ENCODE peak calls at places on chromosomes 7 and 10, in five cellular contexts. P is K562, M is H1, A is GM12878, Q is SK-N-SH. D is an unnamed sample.

GRCh38 chr7:112510032-112510742 is 29.4 kb downstream of the LSMEM1 start:
- DNase-seq in P (no peak), M (no peak), A (peak), Q (no peak), D (peak)

GRCh38 chr7:30406664-30407425 is 71.7 kb downstream of the NOD1 start:
- DNase-seq in P (no peak), M (peak), A (no peak), Q (no peak), D (no peak)

GRCh38 chr10:794382-794956 is 105.0 kb upstream of the DIP2C start:
- DNase-seq in P (no peak), M (no peak), A (no peak), Q (peak), D (no peak)

GRCh38 chr10:71779641-71780040 is 6.3 kb upstream of the VSIR start:
- DNase-seq in P (no peak), M (no peak), A (no peak), Q (no peak), D (no peak)

GRCh38 chr7:36408589-36408988 is 18.9 kb downstream of the ANLN start:
- DNase-seq in P (no peak), M (no peak), A (no peak), Q (no peak), D (no peak)

GRCh38 chr7:77330169-77330882 is 85.8 kb downstream of the GSAP start:
- DNase-seq in P (no peak), M (no peak), A (peak), Q (no peak), D (peak)

GRCh38 chr7:44274623-44274975 is 50.8 kb downstream of the CAMK2B start:
- DNase-seq in P (no peak), M (no peak), A (no peak), Q (no peak), D (no peak)

GRCh38 chr7:150390206-150390605 is 11.1 kb downstream of the ZNF775 start:
- DNase-seq in P (no peak), M (no peak), A (no peak), Q (no peak), D (no peak)

GRCh38 chr10:78602201-78602917 is 466.4 kb upstream of the ZMIZ1 start:
- DNase-seq in P (no peak), M (no peak), A (no peak), Q (no peak), D (no peak)

GRCh38 chr7:38685851-38686250 is 54.7 kb upstream of the AMPH start:
- DNase-seq in P (no peak), M (no peak), A (no peak), Q (no peak), D (no peak)

GRCh38 chr10:71449026-71449425 is 52.3 kb downstream of the CDH23 start:
- DNase-seq in P (no peak), M (no peak), A (no peak), Q (no peak), D (no peak)

GRCh38 chr7:148395990-148396716 is 194.4 kb upstream of the C7orf33 start:
- DNase-seq in P (no peak), M (no peak), A (no peak), Q (peak), D (no peak)

GRCh38 chr7:94001396-94001795 is 2.8 kb downstream of the BET1 start:
- DNase-seq in P (no peak), M (no peak), A (no peak), Q (no peak), D (no peak)

GRCh38 chr10:88048312-88048711 is 184.9 kb downstream of the PTEN start:
- DNase-seq in P (no peak), M (no peak), A (no peak), Q (no peak), D (no peak)

GRCh38 chr7:43164757-43165156 is 52.3 kb downstream of the HECW1 start:
- DNase-seq in P (no peak), M (no peak), A (peak), Q (no peak), D (peak)

GRCh38 chr10:14527915-14528314 is 197.2 kb upstream of the FRMD4A start:
- DNase-seq in P (no peak), M (no peak), A (no peak), Q (no peak), D (no peak)
- H3K27ac ChIP-seq in P (no peak), M (no peak), A (no peak), Q (no peak), D (no peak)

GRCh38 chr7:116783666-116784318 is 78.6 kb upstream of the CAPZA2 start:
- DNase-seq in P (no peak), M (no peak), A (no peak), Q (no peak), D (no peak)

GRCh38 chr7:116786791-116787443 is 75.5 kb upstream of the CAPZA2 start:
- DNase-seq in P (peak), M (no peak), A (peak), Q (no peak), D (no peak)

GRCh38 chr7:116784647-116785046 is 77.7 kb upstream of the CAPZA2 start:
- DNase-seq in P (no peak), M (no peak), A (no peak), Q (no peak), D (no peak)

GRCh38 chr7:116787881-116788280 is 74.5 kb upstream of the CAPZA2 start:
- DNase-seq in P (no peak), M (no peak), A (no peak), Q (no peak), D (no peak)

GRCh38 chr7:116785851-116786250 is 76.5 kb upstream of the CAPZA2 start:
- DNase-seq in P (no peak), M (no peak), A (no peak), Q (no peak), D (no peak)
- TF ChIP-seq GABPA in P (no peak), M (no peak), A (no peak), Q (no peak), D (no peak)

GRCh38 chr10:126016884-126017283 is 120.5 kb downstream of the FANK1 start:
- DNase-seq in P (no peak), M (no peak), A (no peak), Q (no peak), D (no peak)
- H3K27ac ChIP-seq in P (no peak), M (no peak), A (no peak), Q (no peak), D (no peak)

GRCh38 chr10:72889391-72889831 is 4.1 kb upstream of the OIT3 start:
- DNase-seq in P (no peak), M (no peak), A (no peak), Q (no peak), D (no peak)
- TF ChIP-seq GABPA in P (no peak), M (no peak), A (no peak), Q (no peak), D (no peak)

GRCh38 chr7:67842571-67842970 is 845.9 kb downstream of the TYW1 start:
- DNase-seq in P (no peak), M (no peak), A (no peak), Q (no peak), D (no peak)

GRCh38 chr7:67843615-67844014 is 847.0 kb downstream of the TYW1 start:
- DNase-seq in P (peak), M (no peak), A (no peak), Q (peak), D (no peak)

GRCh38 chr7:67843001-67843400 is 846.4 kb downstream of the TYW1 start:
- DNase-seq in P (no peak), M (no peak), A (no peak), Q (no peak), D (no peak)

GRCh38 chr7:67841896-67842295 is 845.3 kb downstream of the TYW1 start:
- DNase-seq in P (no peak), M (no peak), A (no peak), Q (no peak), D (no peak)

GRCh38 chr7:67847063-67847798 is 850.6 kb downstream of the TYW1 start:
- DNase-seq in P (no peak), M (no peak), A (no peak), Q (peak), D (no peak)
- H3K27ac ChIP-seq in P (no peak), M (no peak), A (no peak), Q (no peak), D (no peak)

GRCh38 chr10:8418631-8419030 is 364.1 kb downstream of the GATA3 start:
- DNase-seq in P (no peak), M (no peak), A (no peak), Q (no peak), D (no peak)

GRCh38 chr10:8420182-8420581 is 365.7 kb downstream of the GATA3 start:
- DNase-seq in P (no peak), M (no peak), A (no peak), Q (no peak), D (no peak)

GRCh38 chr10:8416192-8416701 is 361.8 kb downstream of the GATA3 start:
- DNase-seq in P (no peak), M (no peak), A (no peak), Q (no peak), D (no peak)

GRCh38 chr10:8417631-8418030 is 363.1 kb downstream of the GATA3 start:
- DNase-seq in P (no peak), M (no peak), A (no peak), Q (no peak), D (no peak)

GRCh38 chr10:8416755-8417154 is 362.3 kb downstream of the GATA3 start:
- DNase-seq in P (no peak), M (no peak), A (no peak), Q (no peak), D (no peak)
- TF ChIP-seq GABPA in P (no peak), M (no peak), A (no peak), Q (no peak), D (no peak)